ENCODE peak calls at places on chromosomes 4 and X, in four cellular contexts. One of them, this sample, is unnamed.
A peak's percentile ranks its signal among the peaks of the same experiment; 100 is the strongest.

GRCh38 chr4:145920205-145920604 is 18.4 kb downstream of the ZNF827 start:
- DNase-seq in mammary epithelial cell: peak; percentile 93
- DNase-seq in fibroblast of lung: peak; percentile 99
- DNase-seq in uterus: no peak
- DNase-seq in this sample: no peak

GRCh38 chrX:153380691-153381090 is 20.5 kb downstream of the PNMA6E start:
- DNase-seq in mammary epithelial cell: no peak
- DNase-seq in fibroblast of lung: no peak
- DNase-seq in uterus: no peak
- DNase-seq in this sample: no peak

GRCh38 chr4:10625130-10625529 is 59.4 kb downstream of the CLNK start:
- DNase-seq in mammary epithelial cell: no peak
- DNase-seq in fibroblast of lung: no peak
- DNase-seq in uterus: no peak
- DNase-seq in this sample: no peak

GRCh38 chr4:95838192-95838591 is 1.7 kb upstream of the PDHA2 start:
- DNase-seq in mammary epithelial cell: no peak
- DNase-seq in fibroblast of lung: no peak
- DNase-seq in uterus: no peak
- DNase-seq in this sample: no peak

GRCh38 chrX:136198010-136198409 is 50.7 kb downstream of the FHL1 start:
- DNase-seq in mammary epithelial cell: no peak
- DNase-seq in fibroblast of lung: peak; percentile 35
- DNase-seq in uterus: no peak
- DNase-seq in this sample: no peak

GRCh38 chr4:83780334-83780733 is 244.4 kb downstream of the GPAT3 start:
- DNase-seq in mammary epithelial cell: peak; percentile 1
- DNase-seq in fibroblast of lung: no peak
- DNase-seq in uterus: no peak
- DNase-seq in this sample: no peak

GRCh38 chr4:88522702-88523324 is 763 bp downstream of the PYURF start:
- DNase-seq in mammary epithelial cell: peak; percentile 52
- DNase-seq in fibroblast of lung: peak; percentile 34
- DNase-seq in uterus: peak; percentile 38
- DNase-seq in this sample: peak; percentile 52

GRCh38 chrX:139844884-139845283 is 88.0 kb downstream of the ATP11C start:
- DNase-seq in mammary epithelial cell: no peak
- DNase-seq in fibroblast of lung: no peak
- DNase-seq in uterus: no peak
- DNase-seq in this sample: no peak

GRCh38 chrX:153608821-153609220 is 9.9 kb upstream of the CCNQ start:
- DNase-seq in mammary epithelial cell: no peak
- DNase-seq in fibroblast of lung: peak; percentile 11
- DNase-seq in uterus: no peak
- DNase-seq in this sample: no peak

GRCh38 chr4:109432676-109433075 is 939 bp upstream of the SEC24B start:
- DNase-seq in mammary epithelial cell: peak; percentile 54
- DNase-seq in fibroblast of lung: peak; percentile 83
- DNase-seq in uterus: no peak
- DNase-seq in this sample: no peak

GRCh38 chrX:19046343-19047215 is 62.7 kb upstream of the PHKA2 start:
- DNase-seq in mammary epithelial cell: peak; percentile 38
- DNase-seq in fibroblast of lung: peak; percentile 56
- DNase-seq in uterus: no peak
- DNase-seq in this sample: no peak

GRCh38 chr4:133000012-133000411 is 149.1 kb upstream of the PCDH10 start:
- DNase-seq in mammary epithelial cell: peak; percentile 27
- DNase-seq in fibroblast of lung: peak; percentile 78
- DNase-seq in uterus: no peak
- DNase-seq in this sample: no peak

GRCh38 chrX:114162068-114162735 is 421.7 kb upstream of the HTR2C start:
- DNase-seq in mammary epithelial cell: no peak
- DNase-seq in fibroblast of lung: no peak
- DNase-seq in uterus: no peak
- DNase-seq in this sample: no peak

GRCh38 chrX:110665223-110665622 is 130.4 kb downstream of the CHRDL1 start:
- DNase-seq in mammary epithelial cell: no peak
- DNase-seq in fibroblast of lung: no peak
- DNase-seq in uterus: no peak
- DNase-seq in this sample: no peak

GRCh38 chrX:31423575-31424284 is 351.9 kb upstream of the FTHL17 start:
- DNase-seq in mammary epithelial cell: peak; percentile 20
- DNase-seq in fibroblast of lung: peak; percentile 36
- DNase-seq in uterus: peak; percentile 23
- DNase-seq in this sample: no peak

GRCh38 chrX:25442501-25442900 is 426.7 kb upstream of the ARX start:
- DNase-seq in mammary epithelial cell: no peak
- DNase-seq in fibroblast of lung: no peak
- DNase-seq in uterus: no peak
- DNase-seq in this sample: no peak
- TF ChIP-seq CTCF in mammary epithelial cell: no peak
- TF ChIP-seq CTCF in fibroblast of lung: no peak
- TF ChIP-seq CTCF in uterus: no peak
- TF ChIP-seq CTCF in this sample: no peak

GRCh38 chr4:153497091-153497531 is 31.0 kb downstream of the TMEM131L start:
- DNase-seq in mammary epithelial cell: peak; percentile 84
- DNase-seq in fibroblast of lung: peak; percentile 64
- DNase-seq in uterus: no peak
- DNase-seq in this sample: no peak

GRCh38 chr4:153499005-153499404 is 32.8 kb downstream of the TMEM131L start:
- DNase-seq in mammary epithelial cell: no peak
- DNase-seq in fibroblast of lung: no peak
- DNase-seq in uterus: no peak
- DNase-seq in this sample: no peak

GRCh38 chr4:153501578-153501977 is 35.4 kb downstream of the TMEM131L start:
- DNase-seq in mammary epithelial cell: no peak
- DNase-seq in fibroblast of lung: no peak
- DNase-seq in uterus: no peak
- DNase-seq in this sample: no peak

GRCh38 chr4:153495480-153496206 is 29.5 kb downstream of the TMEM131L start:
- DNase-seq in mammary epithelial cell: peak; percentile 77
- DNase-seq in fibroblast of lung: no peak
- DNase-seq in uterus: no peak
- DNase-seq in this sample: no peak

GRCh38 chr4:153497988-153498967 is 32.1 kb downstream of the TMEM131L start:
- DNase-seq in mammary epithelial cell: no peak
- DNase-seq in fibroblast of lung: peak; percentile 88
- DNase-seq in uterus: no peak
- DNase-seq in this sample: no peak
- H3K4me1 ChIP-seq in mammary epithelial cell: peaks cover 54% of the 10 kb centered on the region
- H3K4me1 ChIP-seq in fibroblast of lung: peaks cover 20% of the 10 kb centered on the region
- H3K4me1 ChIP-seq in uterus: no peaks in the 10 kb centered on the region
- H3K4me1 ChIP-seq in this sample: peaks cover 3% of the 10 kb centered on the region

GRCh38 chrX:138748480-138748879 is 37.0 kb upstream of the FGF13 start:
- DNase-seq in mammary epithelial cell: no peak
- DNase-seq in fibroblast of lung: no peak
- DNase-seq in uterus: no peak
- DNase-seq in this sample: no peak
- TF ChIP-seq CTCF in mammary epithelial cell: peak; percentile 52
- TF ChIP-seq CTCF in fibroblast of lung: no peak
- TF ChIP-seq CTCF in uterus: peak; percentile 14
- TF ChIP-seq CTCF in this sample: no peak

DNA sequence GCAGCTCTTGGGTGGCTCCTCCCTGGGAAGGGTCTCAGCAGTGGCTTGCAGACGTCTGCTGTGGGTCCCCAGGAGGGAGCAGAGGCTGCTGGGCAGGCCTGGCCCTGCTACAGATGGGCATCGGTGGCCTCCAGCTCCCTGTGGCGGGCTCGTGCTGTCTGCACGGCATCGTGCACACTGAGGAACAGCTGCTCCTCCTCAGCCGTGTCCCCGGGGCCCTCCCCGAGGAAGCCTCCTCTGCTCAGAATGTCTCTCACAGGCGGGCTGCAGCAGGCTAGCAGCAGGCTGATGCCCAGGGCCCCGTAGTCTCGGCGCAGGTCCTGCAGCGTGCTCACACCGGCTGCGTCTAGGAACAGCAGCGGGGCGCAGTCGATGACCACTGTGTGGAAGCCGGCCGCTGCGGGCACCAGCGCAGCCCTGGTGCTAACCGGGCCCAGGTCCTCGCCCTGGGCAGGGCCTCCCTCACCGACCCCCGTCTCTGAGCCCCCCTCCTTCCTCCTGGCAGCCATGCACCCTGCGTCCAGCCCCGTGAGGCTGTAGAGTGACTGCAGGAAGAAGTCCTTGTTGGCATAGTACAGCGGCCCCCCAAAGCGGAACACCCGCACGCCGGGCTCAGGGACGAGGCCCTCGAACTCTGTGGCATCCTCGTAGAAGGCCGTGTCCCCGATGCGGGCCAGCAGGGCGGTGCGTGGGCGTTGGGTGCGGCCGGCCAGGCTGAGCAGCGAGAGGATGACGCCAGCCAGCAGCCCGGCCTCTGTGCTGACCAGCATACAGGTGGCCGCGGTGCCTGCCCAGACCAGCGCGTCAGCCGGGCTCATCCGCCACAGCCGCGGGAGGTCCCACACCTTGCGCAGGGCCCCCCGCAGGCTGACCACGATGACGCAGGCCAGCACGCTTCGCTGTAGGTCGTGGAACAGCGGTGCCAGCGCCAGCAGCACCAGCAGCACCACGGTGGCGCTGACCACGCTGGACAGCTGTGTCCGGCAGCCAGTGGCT is 2.2 kb downstream of the IDUA start:
- DNase-seq in mammary epithelial cell: no peak
- DNase-seq in fibroblast of lung: no peak
- DNase-seq in uterus: no peak
- DNase-seq in this sample: no peak
- H3K4me1 ChIP-seq in mammary epithelial cell: peaks cover 26% of the 10 kb centered on the region
- H3K4me1 ChIP-seq in fibroblast of lung: no peaks in the 10 kb centered on the region
- H3K4me1 ChIP-seq in uterus: peaks cover 10% of the 10 kb centered on the region
- H3K4me1 ChIP-seq in this sample: peaks cover 28% of the 10 kb centered on the region

DNA sequence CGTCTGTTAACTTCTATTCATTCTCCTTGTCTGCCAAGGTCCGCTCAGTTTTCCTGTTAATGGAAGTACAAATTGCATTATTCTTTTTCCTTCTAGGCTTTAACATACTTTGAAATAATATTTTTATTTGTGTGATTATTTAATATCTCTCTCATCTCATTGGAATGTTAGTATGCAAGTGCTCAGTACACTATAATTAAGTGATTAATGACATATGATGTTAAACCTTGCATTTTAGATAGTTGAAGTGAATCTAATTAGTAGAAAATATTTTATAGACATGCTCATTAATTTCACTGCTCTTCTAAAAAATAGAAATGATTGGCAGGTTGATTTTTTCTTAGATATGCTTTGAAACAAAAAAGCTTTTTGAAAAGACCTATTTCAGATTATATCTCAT is 1079.8 kb downstream of the RAPGEF2 start:
- DNase-seq in mammary epithelial cell: no peak
- DNase-seq in fibroblast of lung: no peak
- DNase-seq in uterus: no peak
- DNase-seq in this sample: no peak
- TF ChIP-seq CTCF in mammary epithelial cell: no peak
- TF ChIP-seq CTCF in fibroblast of lung: no peak
- TF ChIP-seq CTCF in uterus: no peak
- TF ChIP-seq CTCF in this sample: no peak

DNA sequence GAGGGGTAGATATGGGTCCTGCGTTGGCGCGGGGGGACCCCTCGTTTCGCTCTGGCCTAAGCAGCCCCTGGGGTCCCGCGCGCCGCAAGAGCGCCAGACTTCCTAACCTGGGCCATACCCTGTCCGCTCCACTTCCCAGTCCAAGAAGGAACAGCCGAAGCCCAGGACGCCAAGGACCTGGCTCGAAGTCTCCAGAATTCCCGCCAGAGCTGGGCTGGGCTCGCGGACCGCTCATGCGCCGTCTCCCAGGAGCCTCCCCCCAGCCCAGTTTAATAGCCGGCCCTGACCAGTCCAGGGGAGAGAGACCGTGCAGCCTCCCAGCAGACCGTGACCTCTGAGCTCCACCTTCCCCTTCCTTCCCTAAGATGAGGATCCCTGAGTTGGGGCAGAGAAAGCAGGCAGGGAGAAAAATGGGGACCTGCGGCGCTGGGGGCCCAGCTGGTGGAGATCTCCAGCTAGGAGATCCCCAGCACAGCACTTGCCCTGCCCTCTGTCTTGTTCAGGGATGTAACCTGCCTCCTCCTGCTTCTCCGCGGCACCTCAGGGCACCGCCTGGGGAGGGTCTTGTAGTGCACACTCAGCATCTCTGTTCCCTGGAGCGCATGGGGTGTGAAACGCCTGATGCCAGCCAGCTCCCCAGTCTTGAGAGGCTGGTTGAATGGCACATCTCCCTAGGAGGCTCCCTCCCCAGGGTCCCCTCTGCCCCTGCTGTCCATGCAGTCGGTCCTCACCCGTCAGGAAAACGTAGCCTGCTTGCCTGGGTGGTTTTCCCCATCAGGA is 1.2 kb upstream of the LETM1 start:
- DNase-seq in mammary epithelial cell: peak; percentile 23
- DNase-seq in fibroblast of lung: no peak
- DNase-seq in uterus: no peak
- DNase-seq in this sample: no peak
- H3K4me1 ChIP-seq in mammary epithelial cell: peaks cover 27% of the 10 kb centered on the region
- H3K4me1 ChIP-seq in fibroblast of lung: peaks cover 6% of the 10 kb centered on the region
- H3K4me1 ChIP-seq in uterus: no peaks in the 10 kb centered on the region
- H3K4me1 ChIP-seq in this sample: peaks cover 46% of the 10 kb centered on the region